ENCODE peak calls at places on chromosome 3, in five cellular contexts. W, I, S, M and G are unnamed samples.

GRCh38 chr3:124200336-124200901 is 208.5 kb upstream of the ROPN1 start:
- DNase-seq in W (no peak), I (no peak), S (no peak), M (peak), G (no peak)

GRCh38 chr3:178059124-178059523 is 477.1 kb upstream of the KCNMB2 start:
- DNase-seq in W (no peak), I (no peak), S (no peak), M (peak), G (no peak)

GRCh38 chr3:48918388-48919214 is at the start of gene ARIH2:
- DNase-seq in W (peak), I (peak), S (peak), M (peak), G (peak)

GRCh38 chr3:94285874-94286273 is 223.0 kb downstream of the NSUN3 start:
- DNase-seq in W (no peak), I (no peak), S (no peak), M (no peak), G (no peak)

GRCh38 chr3:50664959-50665602 is 9.6 kb upstream of the DOCK3 start:
- DNase-seq in W (no peak), I (no peak), S (no peak), M (no peak), G (no peak)

GRCh38 chr3:126348308-126348920 is 8.8 kb downstream of the KLF15 start:
- DNase-seq in W (no peak), I (no peak), S (no peak), M (no peak), G (peak)

GRCh38 chr3:98817546-98817945 is 54.4 kb downstream of the ST3GAL6 start:
- DNase-seq in W (no peak), I (no peak), S (peak), M (peak), G (no peak)

GRCh38 chr3:13013994-13014754 is 59.1 kb downstream of the IQSEC1 start:
- DNase-seq in W (peak), I (no peak), S (peak), M (no peak), G (peak)

GRCh38 chr3:182713743-182714517 is 79.4 kb upstream of the ATP11B start:
- DNase-seq in W (no peak), I (no peak), S (peak), M (peak), G (no peak)

GRCh38 chr3:43958005-43958770 is 267.4 kb downstream of the ABHD5 start:
- DNase-seq in W (no peak), I (no peak), S (no peak), M (no peak), G (peak)